ENCODE peak calls at places on chromosomes 11 and 22, in seven cellular contexts. One of them, this sample, is unnamed.

GRCh38 chr11:66488957-66489356 is 8.7 kb downstream of the DPP3 start:
- DNase-seq in HCT116: no peak
- DNase-seq in H1: no peak
- DNase-seq in SK-N-SH: no peak
- DNase-seq in HepG2: no peak
- DNase-seq in GM12878: no peak
- DNase-seq in K562: no peak
- DNase-seq in this sample: no peak

GRCh38 chr11:88297320-88298263 is 39.9 kb downstream of the CTSC start:
- DNase-seq in HCT116: no peak
- DNase-seq in H1: no peak
- DNase-seq in SK-N-SH: peak; percentile 4
- DNase-seq in HepG2: peak; percentile 8
- DNase-seq in GM12878: no peak
- DNase-seq in K562: no peak
- DNase-seq in this sample: no peak

GRCh38 chr11:62048101-62048500 is 75.7 kb upstream of the INCENP start:
- DNase-seq in HCT116: no peak
- DNase-seq in H1: no peak
- DNase-seq in SK-N-SH: no peak
- DNase-seq in HepG2: no peak
- DNase-seq in GM12878: no peak
- DNase-seq in K562: no peak
- DNase-seq in this sample: no peak

GRCh38 chr11:46121328-46121723 is at the start of gene PHF21A:
- DNase-seq in HCT116: peak; percentile 84
- DNase-seq in H1: peak; percentile 91
- DNase-seq in SK-N-SH: peak; percentile 92
- DNase-seq in HepG2: peak; percentile 76
- DNase-seq in GM12878: no peak
- DNase-seq in K562: peak; percentile 84
- DNase-seq in this sample: peak; percentile 88

GRCh38 chr22:28424427-28425080 is 255.1 kb downstream of the TTC28 start:
- DNase-seq in HCT116: no peak
- DNase-seq in H1: no peak
- DNase-seq in SK-N-SH: peak; percentile 39
- DNase-seq in HepG2: peak; percentile 82
- DNase-seq in GM12878: no peak
- DNase-seq in K562: no peak
- DNase-seq in this sample: no peak

GRCh38 chr11:117831661-117832415 is 7.3 kb upstream of the FXYD2 start:
- DNase-seq in HCT116: no peak
- DNase-seq in H1: peak; percentile 29
- DNase-seq in SK-N-SH: no peak
- DNase-seq in HepG2: no peak
- DNase-seq in GM12878: no peak
- DNase-seq in K562: no peak
- DNase-seq in this sample: no peak

GRCh38 chr22:36206255-36206654 is 4.6 kb upstream of the APOL4 start:
- DNase-seq in HCT116: no peak
- DNase-seq in H1: no peak
- DNase-seq in SK-N-SH: no peak
- DNase-seq in HepG2: no peak
- DNase-seq in GM12878: no peak
- DNase-seq in K562: no peak
- DNase-seq in this sample: no peak

GRCh38 chr11:7572001-7572712 is 58.4 kb downstream of the PPFIBP2 start:
- DNase-seq in HCT116: no peak
- DNase-seq in H1: no peak
- DNase-seq in SK-N-SH: peak; percentile 42
- DNase-seq in HepG2: peak; percentile 90
- DNase-seq in GM12878: no peak
- DNase-seq in K562: no peak
- DNase-seq in this sample: no peak

GRCh38 chr11:129315781-129316579 is 59.7 kb upstream of the BARX2 start:
- DNase-seq in HCT116: peak; percentile 32
- DNase-seq in H1: peak; percentile 54
- DNase-seq in SK-N-SH: no peak
- DNase-seq in HepG2: peak; percentile 45
- DNase-seq in GM12878: no peak
- DNase-seq in K562: no peak
- DNase-seq in this sample: peak; percentile 15

GRCh38 chr11:28144808-28145207 is 36.6 kb downstream of the METTL15 start:
- DNase-seq in HCT116: no peak
- DNase-seq in H1: no peak
- DNase-seq in SK-N-SH: no peak
- DNase-seq in HepG2: no peak
- DNase-seq in GM12878: no peak
- DNase-seq in K562: no peak
- DNase-seq in this sample: no peak

GRCh38 chr11:101428918-101429317 is 154.9 kb downstream of the TRPC6 start:
- DNase-seq in HCT116: peak; percentile 29
- DNase-seq in H1: no peak
- DNase-seq in SK-N-SH: no peak
- DNase-seq in HepG2: peak; percentile 7
- DNase-seq in GM12878: no peak
- DNase-seq in K562: no peak
- DNase-seq in this sample: peak; percentile 40

GRCh38 chr22:24244144-24244787 is 616 bp downstream of the GGT5 start:
- DNase-seq in HCT116: no peak
- DNase-seq in H1: no peak
- DNase-seq in SK-N-SH: peak; percentile 84
- DNase-seq in HepG2: no peak
- DNase-seq in GM12878: no peak
- DNase-seq in K562: peak; percentile 2
- DNase-seq in this sample: no peak

GRCh38 chr11:692824-693414 is 2.1 kb downstream of the DEAF1 start:
- DNase-seq in HCT116: no peak
- DNase-seq in H1: no peak
- DNase-seq in SK-N-SH: no peak
- DNase-seq in HepG2: no peak
- DNase-seq in GM12878: peak; percentile 8
- DNase-seq in K562: no peak
- DNase-seq in this sample: no peak

GRCh38 chr11:1233351-1234053 is 10.6 kb downstream of the MUC5B start:
- DNase-seq in HCT116: no peak
- DNase-seq in H1: peak; percentile 33
- DNase-seq in SK-N-SH: peak; percentile 49
- DNase-seq in HepG2: no peak
- DNase-seq in GM12878: no peak
- DNase-seq in K562: no peak
- DNase-seq in this sample: no peak

GRCh38 chr22:49690454-49690853 is 137.2 kb downstream of the BRD1 start:
- DNase-seq in HCT116: no peak
- DNase-seq in H1: no peak
- DNase-seq in SK-N-SH: no peak
- DNase-seq in HepG2: no peak
- DNase-seq in GM12878: no peak
- DNase-seq in K562: no peak
- DNase-seq in this sample: no peak

GRCh38 chr22:26316732-26317131 is 112.3 kb upstream of the ASPHD2 start:
- DNase-seq in HCT116: no peak
- DNase-seq in H1: no peak
- DNase-seq in SK-N-SH: no peak
- DNase-seq in HepG2: no peak
- DNase-seq in GM12878: no peak
- DNase-seq in K562: no peak
- DNase-seq in this sample: no peak

GRCh38 chr11:13308704-13309103 is 31.1 kb downstream of the BMAL1 start:
- DNase-seq in HCT116: no peak
- DNase-seq in H1: no peak
- DNase-seq in SK-N-SH: no peak
- DNase-seq in HepG2: no peak
- DNase-seq in GM12878: no peak
- DNase-seq in K562: no peak
- DNase-seq in this sample: no peak

GRCh38 chr11:35390737-35391682 is 28.3 kb downstream of the SLC1A2 start:
- DNase-seq in HCT116: no peak
- DNase-seq in H1: no peak
- DNase-seq in SK-N-SH: no peak
- DNase-seq in HepG2: peak; percentile 78
- DNase-seq in GM12878: peak; percentile 82
- DNase-seq in K562: no peak
- DNase-seq in this sample: no peak

GRCh38 chr11:106523921-106524320 is 446.5 kb downstream of the AASDHPPT start:
- DNase-seq in HCT116: no peak
- DNase-seq in H1: no peak
- DNase-seq in SK-N-SH: no peak
- DNase-seq in HepG2: no peak
- DNase-seq in GM12878: no peak
- DNase-seq in K562: no peak
- DNase-seq in this sample: no peak

GRCh38 chr11:14460147-14460546 is 39.5 kb downstream of the COPB1 start:
- DNase-seq in HCT116: no peak
- DNase-seq in H1: no peak
- DNase-seq in SK-N-SH: no peak
- DNase-seq in HepG2: no peak
- DNase-seq in GM12878: no peak
- DNase-seq in K562: no peak
- DNase-seq in this sample: no peak

GRCh38 chr11:14458377-14458776 is 41.2 kb downstream of the COPB1 start:
- DNase-seq in HCT116: no peak
- DNase-seq in H1: no peak
- DNase-seq in SK-N-SH: no peak
- DNase-seq in HepG2: no peak
- DNase-seq in GM12878: no peak
- DNase-seq in K562: no peak
- DNase-seq in this sample: no peak

DNA sequence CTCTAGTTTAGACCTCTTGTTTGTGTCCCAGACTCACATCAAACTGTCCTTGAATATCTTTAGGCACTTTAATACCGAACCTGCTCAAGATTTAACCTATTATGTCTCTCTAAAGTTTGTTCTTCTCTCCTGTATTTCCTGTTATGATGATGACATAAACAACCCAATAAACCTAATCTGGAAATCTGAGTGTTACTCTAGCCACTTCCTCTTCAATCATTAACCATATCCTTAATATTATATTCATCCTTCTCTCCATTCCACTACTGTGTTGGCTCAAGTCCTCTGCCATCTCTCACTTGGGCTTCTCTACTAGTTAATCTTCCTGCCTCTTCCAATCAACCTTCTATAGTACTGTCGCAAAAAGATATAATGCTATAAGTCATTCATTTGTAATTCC is 36.0 kb downstream of the COPB1 start:
- DNase-seq in HCT116: no peak
- DNase-seq in H1: no peak
- DNase-seq in SK-N-SH: no peak
- DNase-seq in HepG2: no peak
- DNase-seq in GM12878: no peak
- DNase-seq in K562: no peak
- DNase-seq in this sample: no peak
- TF ChIP-seq YY1 in HCT116: no peak
- TF ChIP-seq YY1 in H1: no peak
- TF ChIP-seq YY1 in SK-N-SH: no peak
- TF ChIP-seq YY1 in HepG2: no peak
- TF ChIP-seq YY1 in GM12878: no peak
- TF ChIP-seq YY1 in K562: no peak
- TF ChIP-seq YY1 in this sample: no peak

GRCh38 chr11:86062719-86063118 is 6.2 kb downstream of the PICALM start:
- DNase-seq in HCT116: no peak
- DNase-seq in H1: no peak
- DNase-seq in SK-N-SH: no peak
- DNase-seq in HepG2: no peak
- DNase-seq in GM12878: no peak
- DNase-seq in K562: no peak
- DNase-seq in this sample: no peak
- H3K4me1 ChIP-seq in HCT116: peaks cover 14% of the 10 kb centered on the region
- H3K4me1 ChIP-seq in H1: no peaks in the 10 kb centered on the region
- H3K4me1 ChIP-seq in SK-N-SH: peaks cover 26% of the 10 kb centered on the region
- H3K4me1 ChIP-seq in HepG2: peaks cover 67% of the 10 kb centered on the region
- H3K4me1 ChIP-seq in GM12878: peaks cover 8% of the 10 kb centered on the region
- H3K4me1 ChIP-seq in K562: peaks cover 18% of the 10 kb centered on the region
- H3K4me1 ChIP-seq in this sample: no peaks in the 10 kb centered on the region

DNA sequence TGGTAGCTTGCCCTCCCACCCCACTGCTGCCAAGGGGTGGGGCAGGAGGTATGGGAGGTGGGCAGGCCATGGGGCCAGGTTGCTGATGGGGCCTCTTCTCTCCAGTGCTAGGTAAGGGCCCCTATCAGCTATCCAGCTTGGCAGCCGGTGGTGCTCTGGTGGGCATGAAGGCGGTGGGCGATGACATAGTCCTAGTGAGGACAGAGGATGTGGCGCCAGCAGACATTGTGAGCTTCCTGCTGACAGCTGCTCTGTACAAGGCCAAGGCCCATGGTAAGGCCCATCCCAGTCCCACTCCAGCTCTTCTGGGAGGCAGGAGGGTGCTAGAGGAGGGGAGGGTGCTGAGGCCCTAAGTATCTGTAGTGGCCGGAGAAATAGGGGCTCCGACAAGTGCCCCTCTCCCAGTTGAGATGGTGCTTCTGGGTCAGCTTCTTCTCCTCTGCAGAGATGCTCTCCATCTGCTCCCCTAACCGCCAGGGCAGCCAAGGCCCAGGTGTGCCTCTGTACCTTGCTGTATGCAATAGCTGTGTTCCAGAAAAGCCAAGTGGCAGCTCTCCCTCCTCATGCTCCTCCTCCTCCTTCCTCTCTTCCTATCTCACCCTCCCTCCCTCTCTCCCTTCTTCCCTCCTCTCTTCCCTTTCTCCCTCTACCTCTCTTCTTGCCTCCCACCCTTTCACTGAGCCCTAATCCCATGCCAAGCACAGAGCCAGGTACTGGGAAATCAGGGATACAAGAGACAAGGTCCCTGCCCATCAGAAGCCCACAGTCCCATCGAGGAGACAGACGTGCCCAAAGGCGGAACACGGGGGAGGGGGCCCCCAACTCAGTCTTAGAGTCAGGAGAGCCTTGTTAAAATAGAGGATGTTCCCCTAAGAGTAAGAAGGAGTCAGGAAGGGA is 55.3 kb downstream of the OTOG start:
- DNase-seq in HCT116: no peak
- DNase-seq in H1: no peak
- DNase-seq in SK-N-SH: no peak
- DNase-seq in HepG2: no peak
- DNase-seq in GM12878: no peak
- DNase-seq in K562: no peak
- DNase-seq in this sample: no peak
- TF ChIP-seq YY1 in HCT116: no peak
- TF ChIP-seq YY1 in H1: no peak
- TF ChIP-seq YY1 in SK-N-SH: no peak
- TF ChIP-seq YY1 in HepG2: no peak
- TF ChIP-seq YY1 in GM12878: no peak
- TF ChIP-seq YY1 in K562: no peak
- TF ChIP-seq YY1 in this sample: no peak

DNA sequence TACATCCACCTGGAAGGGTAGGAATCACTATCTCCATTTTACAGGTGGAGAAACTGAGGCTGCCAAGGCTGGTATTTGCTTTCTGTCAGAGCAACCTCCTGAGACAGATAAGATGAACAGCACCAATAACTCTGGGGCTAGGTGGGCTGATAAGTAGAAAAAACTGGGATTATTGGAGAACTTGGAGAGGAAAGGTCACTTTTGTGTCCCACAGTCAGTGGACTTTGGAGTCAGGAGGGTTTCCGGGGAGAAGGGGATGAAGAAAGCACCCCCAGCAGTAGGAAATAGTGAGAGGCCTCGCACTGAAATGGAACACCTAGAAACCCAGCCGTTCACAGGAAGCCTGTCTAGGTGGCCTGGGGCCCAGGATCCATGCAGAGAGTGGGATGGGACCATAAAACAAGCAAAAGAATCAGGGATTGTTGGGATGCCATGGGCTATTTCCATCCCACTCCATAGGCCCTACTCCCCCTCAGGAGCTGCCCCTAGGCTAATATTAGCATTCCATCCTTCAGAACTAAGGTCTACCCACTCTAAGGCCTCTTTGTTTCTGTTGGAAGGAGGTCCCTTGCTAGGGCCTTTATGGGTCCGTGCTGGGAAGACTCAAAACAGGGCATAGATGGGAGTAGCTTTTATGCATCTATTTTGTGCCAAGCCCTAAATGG is 31.0 kb upstream of the FCHSD2 start:
- DNase-seq in HCT116: no peak
- DNase-seq in H1: no peak
- DNase-seq in SK-N-SH: no peak
- DNase-seq in HepG2: peak; percentile 91
- DNase-seq in GM12878: no peak
- DNase-seq in K562: no peak
- DNase-seq in this sample: no peak
- H3K4me1 ChIP-seq in HCT116: no peaks in the 10 kb centered on the region
- H3K4me1 ChIP-seq in H1: peaks cover 5% of the 10 kb centered on the region
- H3K4me1 ChIP-seq in SK-N-SH: peaks cover 5% of the 10 kb centered on the region
- H3K4me1 ChIP-seq in HepG2: peaks cover 100% of the 10 kb centered on the region
- H3K4me1 ChIP-seq in GM12878: peaks cover 54% of the 10 kb centered on the region
- H3K4me1 ChIP-seq in K562: peaks cover 4% of the 10 kb centered on the region
- H3K4me1 ChIP-seq in this sample: peaks cover 22% of the 10 kb centered on the region

This sample was measured in NT2/D1.